ENCODE peak calls at places on chromosomes 7 and 10, in ten cellular contexts. N is NCI-H460; R is activated CD4-positive, alpha-beta T cell treated with anti-CD3 and anti-CD28 coated beads, Interleukin-2, amount 10 ng/mL, durations not matched to agents 7 days and 5 days; X is H4; F is cardiac muscle cell; V is HS-5; G is NCI-H1092; A is LHCN-M2; Z is KG1; J is NCI-H2081 treated with DMSO at 0.1 percent for 48 hours. Y is an unnamed sample.

GRCh38 chr10:121057291-121057690 is 206.1 kb downstream of the WDR11 start:
- DNase-seq in N (no peak), R (no peak), X (no peak), F (no peak), V (no peak), G (no peak), A (no peak), Z (no peak), J (no peak), Y (no peak)

GRCh38 chr7:50853311-50853710 is 70.6 kb upstream of the GRB10 start:
- DNase-seq in N (no peak), R (no peak), X (no peak), F (no peak), V (no peak), G (no peak), A (no peak), Z (no peak), J (no peak), Y (no peak)

GRCh38 chr7:100583132-100584045 is 2.5 kb downstream of the LRCH4 start:
- DNase-seq in N (no peak), R (peak; percentile 87), X (no peak), F (peak; percentile 61), V (no peak), G (no peak), A (no peak), Z (peak; percentile 35), J (no peak), Y (peak; percentile 92)

GRCh38 chr7:107785170-107785569 is 17.9 kb downstream of the SLC26A3 start:
- DNase-seq in N (no peak), R (no peak), X (no peak), F (no peak), V (no peak), G (no peak), A (no peak), Z (no peak), J (no peak), Y (no peak)

GRCh38 chr10:124916098-124916584 is 25.8 kb upstream of the ZRANB1 start:
- DNase-seq in N (no peak), R (no peak), X (no peak), F (no peak), V (no peak), G (no peak), A (no peak), Z (no peak), J (no peak), Y (no peak)

GRCh38 chr10:16182688-16183087 is 254.1 kb upstream of the PTER start:
- DNase-seq in N (no peak), R (no peak), X (no peak), F (no peak), V (peak; percentile 39), G (no peak), A (no peak), Z (no peak), J (no peak), Y (no peak)

GRCh38 chr7:12158334-12159060 is 52.6 kb upstream of the TMEM106B start:
- DNase-seq in N (peak; percentile 87), R (no peak), X (peak; percentile 42), F (no peak), V (peak; percentile 53), G (no peak), A (no peak), Z (no peak), J (no peak), Y (no peak)

GRCh38 chr7:7408001-7408770 is 127.5 kb downstream of the COL28A1 start:
- DNase-seq in N (no peak), R (no peak), X (no peak), F (no peak), V (no peak), G (no peak), A (no peak), Z (no peak), J (no peak), Y (no peak)

GRCh38 chr7:19122018-19122588 is 4.7 kb upstream of the TWIST1 start:
- DNase-seq in N (peak; percentile 53), R (no peak), X (peak; percentile 83), F (peak; percentile 35), V (peak; percentile 35), G (peak; percentile 22), A (peak; percentile 89), Z (no peak), J (peak; percentile 85), Y (no peak)

GRCh38 chr10:34764347-34764991 is 50.6 kb downstream of the PARD3 start:
- DNase-seq in N (no peak), R (no peak), X (no peak), F (no peak), V (no peak), G (peak; percentile 37), A (no peak), Z (no peak), J (peak; percentile 20), Y (no peak)

GRCh38 chr10:776772-777171 is 87.3 kb upstream of the DIP2C start:
- DNase-seq in N (no peak), R (no peak), X (no peak), F (no peak), V (no peak), G (no peak), A (no peak), Z (no peak), J (no peak), Y (peak; percentile 73)

GRCh38 chr7:44431091-44431608 is 59.3 kb downstream of the NUDCD3 start:
- DNase-seq in N (no peak), R (peak; percentile 27), X (no peak), F (peak; percentile 36), V (no peak), G (peak; percentile 4), A (no peak), Z (no peak), J (peak; percentile 10), Y (no peak)

GRCh38 chr7:44103566-44103940 is 592 bp upstream of the AEBP1 start:
- DNase-seq in N (no peak), R (no peak), X (no peak), F (no peak), V (no peak), G (no peak), A (no peak), Z (no peak), J (no peak), Y (peak; percentile 64)

GRCh38 chr7:127871226-127871625 is 160.0 kb downstream of the LRRC4 start:
- DNase-seq in N (no peak), R (no peak), X (no peak), F (no peak), V (no peak), G (no peak), A (no peak), Z (no peak), J (no peak), Y (no peak)

GRCh38 chr7:84701524-84702306 is 485.1 kb downstream of the SEMA3D start:
- DNase-seq in N (peak; percentile 99), R (no peak), X (peak; percentile 99), F (no peak), V (no peak), G (no peak), A (peak; percentile 98), Z (no peak), J (no peak), Y (peak; percentile 53)

GRCh38 chr7:74002474-74003017 is 25.4 kb upstream of the ELN start:
- DNase-seq in N (peak; percentile 49), R (peak; percentile 28), X (peak; percentile 90), F (no peak), V (peak; percentile 57), G (no peak), A (peak; percentile 82), Z (peak; percentile 51), J (no peak), Y (peak; percentile 90)

GRCh38 chr7:22572937-22573336 is 72.9 kb upstream of the STEAP1B start:
- DNase-seq in N (no peak), R (no peak), X (peak; percentile 80), F (no peak), V (peak; percentile 80), G (no peak), A (no peak), Z (no peak), J (no peak), Y (no peak)

GRCh38 chr7:37284805-37285211 is 163.9 kb downstream of the ELMO1 start:
- DNase-seq in N (peak; percentile 44), R (peak; percentile 42), X (peak; percentile 76), F (peak; percentile 69), V (no peak), G (peak; percentile 50), A (peak; percentile 3), Z (no peak), J (no peak), Y (peak; percentile 86)

GRCh38 chr7:149822353-149822943 is 15.7 kb upstream of the ZNF862 start:
- DNase-seq in N (no peak), R (no peak), X (no peak), F (no peak), V (no peak), G (no peak), A (peak; percentile 47), Z (no peak), J (no peak), Y (peak; percentile 72)

Y was measured in posterior vena cava.